ENCODE peak calls at places on chromosomes 1 and 21, in four cellular contexts. M is mesendoderm, R is H1, W is H9. X is an unnamed sample.

GRCh38 chr1:174052621-174053020 is 30.5 kb upstream of the RC3H1 start:
- DNase-seq in M (no peak), W (no peak), R (no peak), X (peak)

GRCh38 chr1:232290570-232290969 is 339.4 kb downstream of the SIPA1L2 start:
- DNase-seq in R (no peak), M (no peak), W (no peak), X (no peak)

GRCh38 chr1:169623132-169623926 is 6.6 kb downstream of the SELP start:
- DNase-seq in W (no peak), M (no peak), R (no peak), X (no peak)

GRCh38 chr1:39214714-39214997 is 10.2 kb downstream of the MACF1 start:
- DNase-seq in R (no peak), W (no peak), M (no peak), X (no peak)

GRCh38 chr1:219123041-219123440 is 50.6 kb upstream of the LYPLAL1 start:
- DNase-seq in R (no peak), M (peak), W (no peak), X (peak)

GRCh38 chr1:19825298-19825697 is 10.2 kb upstream of the RNF186 start:
- DNase-seq in W (peak), R (peak), M (peak), X (no peak)

GRCh38 chr1:156368889-156369684 is at the start of gene RHBG:
- DNase-seq in M (peak), W (peak), R (peak), X (peak)

GRCh38 chr1:218397752-218398339 is 52.7 kb downstream of the TGFB2 start:
- DNase-seq in W (no peak), M (peak), R (no peak), X (no peak)

GRCh38 chr1:115781343-115781742 is 12.8 kb upstream of the CASQ2 start:
- DNase-seq in R (no peak), W (no peak), M (no peak), X (no peak)

GRCh38 chr1:57831624-57832023 is 407.8 kb upstream of the DAB1 start:
- DNase-seq in M (no peak), W (no peak), R (no peak), X (no peak)

GRCh38 chr1:197481101-197481500 is 213.0 kb downstream of the CRB1 start:
- DNase-seq in W (no peak), R (no peak), M (no peak), X (no peak)

GRCh38 chr1:160092366-160093068 is 5.9 kb downstream of the IGSF8 start:
- DNase-seq in W (no peak), R (no peak), M (no peak), X (no peak)
- H4K5ac ChIP-seq in W (no peak), R (no peak), M (no peak), X (no peak)

DNA sequence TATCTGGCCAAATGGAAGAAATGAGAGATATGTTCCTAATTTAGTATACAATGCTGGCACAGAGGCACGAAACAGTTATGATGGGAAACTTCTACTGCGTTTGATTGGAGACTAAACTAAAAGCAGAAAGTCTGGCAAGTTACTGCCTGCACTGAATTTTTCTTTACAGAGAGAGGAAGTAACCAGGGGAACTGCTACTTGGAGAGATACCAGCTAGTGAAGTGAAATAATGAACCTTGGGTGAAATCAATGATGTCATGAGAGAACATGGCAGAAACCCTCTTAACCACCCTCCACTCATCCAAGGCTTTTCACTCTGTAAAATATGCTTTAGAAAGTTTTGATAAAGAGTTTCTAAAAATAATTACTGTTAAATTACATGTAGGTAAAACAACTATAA is 29.3 kb downstream of the NIBAN1 start:
- DNase-seq in M (no peak), R (no peak), W (no peak), X (no peak)
- H3K9ac ChIP-seq in M (no peak), R (no peak), W (no peak), X (no peak)

GRCh38 chr21:42766756-42767560 is 112.4 kb downstream of the WDR4 start:
- DNase-seq in M (no peak), R (no peak), W (no peak), X (no peak)

GRCh38 chr21:42764443-42764760 is 111.0 kb downstream of the PDE9A start:
- DNase-seq in W (no peak), M (no peak), R (no peak), X (no peak)

GRCh38 chr21:42764883-42765282 is 111.5 kb downstream of the PDE9A start:
- DNase-seq in W (no peak), R (no peak), M (no peak), X (no peak)

GRCh38 chr21:42767561-42767835 is 111.8 kb downstream of the WDR4 start:
- DNase-seq in M (no peak), R (no peak), W (no peak), X (no peak)

DNA sequence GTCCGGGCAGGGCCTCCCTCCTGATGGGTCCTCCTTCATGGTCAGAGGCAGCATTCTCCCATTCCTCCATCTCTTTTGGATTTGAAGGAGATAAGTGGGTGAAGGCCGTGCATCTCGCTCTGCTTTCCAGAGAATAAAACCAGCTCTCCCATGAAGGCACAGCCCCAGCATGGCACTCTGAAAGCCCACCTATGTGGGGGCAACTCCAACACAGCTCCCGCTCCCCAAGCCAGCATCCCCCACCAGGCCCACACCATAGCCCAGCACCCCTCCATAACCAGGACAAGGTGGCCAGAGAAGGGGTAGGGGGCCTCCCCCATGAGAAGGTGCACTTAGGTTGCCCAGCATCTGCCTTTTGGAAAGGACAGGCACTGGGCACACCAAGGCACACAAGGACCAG is 112.2 kb downstream of the PDE9A start:
- DNase-seq in W (no peak), R (no peak), M (no peak), X (no peak)
- H4K5ac ChIP-seq in W (no peak), R (no peak), M (no peak), X (no peak)

DNA sequence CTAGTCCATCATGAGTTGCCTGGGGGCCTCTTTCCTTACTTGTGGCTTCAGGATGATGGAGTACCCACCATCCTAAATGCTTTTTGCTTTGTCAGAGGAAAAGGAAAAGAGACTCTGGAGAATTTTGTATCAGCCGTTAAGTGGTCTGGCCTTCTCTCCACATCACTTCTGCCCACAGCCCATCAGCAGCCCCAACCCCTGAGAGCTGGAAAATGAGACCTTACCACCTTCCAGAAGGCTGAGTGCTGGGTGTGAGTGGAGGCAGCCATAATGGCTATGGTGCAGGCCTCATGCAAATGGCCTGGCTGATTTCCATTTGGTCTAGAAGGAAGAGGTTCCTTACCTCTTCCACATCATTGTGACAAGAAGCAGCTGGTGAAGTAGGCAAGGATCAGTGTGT is 111.2 kb downstream of the CNIH3 start:
- DNase-seq in M (no peak), W (no peak), R (no peak), X (no peak)
- H3K9ac ChIP-seq in M (no peak), W (no peak), R (no peak), X (no peak)

DNA sequence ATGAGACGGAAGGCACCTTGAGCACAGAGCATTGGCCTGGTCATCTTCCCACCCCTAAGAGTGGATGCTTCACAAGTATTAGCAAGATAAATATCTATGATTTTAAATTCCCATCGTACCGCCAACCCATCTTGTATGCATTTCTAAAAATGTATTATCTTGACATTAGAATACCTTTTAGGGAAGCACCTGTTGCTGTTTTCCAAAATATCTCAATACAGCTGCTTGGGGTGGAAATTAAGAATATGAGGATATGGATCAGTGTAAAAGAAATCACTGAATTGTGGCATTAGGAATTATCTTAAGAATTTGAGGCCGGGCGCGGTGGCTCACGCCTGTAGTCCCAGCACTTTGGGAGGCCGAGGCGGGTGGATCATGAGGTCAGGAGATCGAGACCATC is 166.3 kb downstream of the ETS2 start:
- DNase-seq in W (no peak), R (no peak), M (no peak), X (no peak)
- H4K5ac ChIP-seq in W (no peak), R (no peak), M (no peak), X (no peak)

DNA sequence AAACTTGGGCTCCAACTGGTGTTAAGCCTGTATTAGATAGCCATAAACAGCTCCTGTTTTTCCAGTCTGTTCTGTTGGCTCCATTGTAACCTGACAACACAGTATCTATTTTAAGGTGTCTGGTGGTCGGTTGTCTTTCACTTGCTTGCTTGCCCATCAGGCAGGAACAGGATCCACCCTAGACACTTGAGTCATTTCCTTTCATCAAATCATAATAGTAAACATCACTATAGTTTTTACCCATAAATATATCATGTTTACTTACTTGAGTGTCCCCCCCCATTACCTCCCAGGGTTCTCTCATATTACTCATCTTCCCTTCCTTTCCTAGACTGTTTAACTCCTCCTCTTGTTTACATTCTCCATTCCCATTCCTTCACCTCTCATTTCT is 2.9 kb downstream of the DDI2 start:
- DNase-seq in R (no peak), W (no peak), M (peak), X (peak)
- H3K9ac ChIP-seq in R (no peak), W (no peak), M (no peak), X (no peak)

DNA sequence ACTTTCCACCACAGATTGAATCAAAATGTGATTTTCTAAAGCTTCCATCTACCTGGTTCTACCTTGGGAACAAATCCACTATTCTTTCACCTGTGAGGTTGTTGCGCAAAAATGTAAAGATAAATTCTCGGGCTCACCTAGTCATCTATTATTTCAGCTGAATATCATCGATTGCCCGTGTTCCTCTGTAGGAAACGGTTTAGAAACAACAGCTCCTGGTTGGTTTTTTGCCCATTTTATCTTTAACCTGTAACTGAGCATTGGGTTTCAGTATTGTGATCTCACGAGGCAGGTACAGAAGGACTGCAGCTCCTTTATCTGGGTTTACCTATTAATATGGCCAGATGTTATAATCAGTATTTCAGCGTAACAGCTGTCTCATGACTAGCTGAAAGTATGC is 52.9 kb upstream of the LRRC8C start:
- DNase-seq in M (no peak), R (no peak), W (no peak), X (no peak)
- H4K5ac ChIP-seq in M (no peak), R (no peak), W (no peak), X (no peak)

GRCh38 chr1:27544818-27545612 is 55.0 kb upstream of the WASF2 start:
- DNase-seq in M (no peak), W (no peak), R (no peak), X (peak)
- H3K9ac ChIP-seq in M (no peak), W (no peak), R (no peak), X (no peak)

GRCh38 chr1:3485016-3485415 is 30.6 kb downstream of the ARHGEF16 start:
- DNase-seq in M (no peak), W (no peak), R (no peak), X (no peak)

GRCh38 chr1:3490046-3490745 is 35.7 kb downstream of the ARHGEF16 start:
- DNase-seq in W (no peak), R (no peak), M (no peak), X (no peak)

GRCh38 chr1:3492545-3493246 is 38.2 kb downstream of the ARHGEF16 start:
- DNase-seq in R (no peak), W (no peak), M (no peak), X (no peak)

GRCh38 chr1:3491291-3492246 is 37.1 kb downstream of the ARHGEF16 start:
- DNase-seq in M (peak), R (peak), W (peak), X (peak)

DNA sequence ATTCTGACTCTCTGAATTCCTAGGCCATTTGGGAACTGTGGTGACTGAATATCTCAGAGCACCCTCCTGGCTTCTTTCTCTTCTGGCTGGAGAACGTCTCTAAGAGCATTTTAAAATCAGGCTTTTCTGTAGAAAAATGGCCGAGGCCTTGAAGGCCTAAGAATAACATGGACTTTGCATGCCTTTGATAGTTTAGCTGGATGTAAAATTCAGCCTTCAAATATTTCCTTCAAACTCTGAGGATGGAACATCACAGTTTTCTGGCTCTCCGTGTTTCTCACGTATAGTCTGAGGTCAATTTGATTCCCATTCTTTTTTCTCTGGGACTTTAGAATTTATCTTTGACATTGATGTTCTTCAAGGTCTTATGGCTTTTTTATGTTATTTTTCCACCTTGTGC is 34.0 kb downstream of the ARHGEF16 start:
- DNase-seq in R (no peak), M (no peak), W (no peak), X (no peak)
- H4K5ac ChIP-seq in R (no peak), M (no peak), W (no peak), X (no peak)